ENCODE peak calls at places on chromosomes 3 and 15, in four cellular contexts. L is HCT116, Z is HepG2, B is K562. A is an unnamed sample.

GRCh38 chr15:81442454-81442853 is 68.4 kb upstream of the TMC3 start:
- DNase-seq in Z (no peak), B (no peak), L (no peak), A (no peak)

GRCh38 chr15:28116521-28117488 is 17.7 kb upstream of the OCA2 start:
- DNase-seq in Z (no peak), L (no peak), B (no peak), A (no peak)

GRCh38 chr15:78264304-78265136 is at the start of gene DNAJA4:
- DNase-seq in Z (no peak), L (no peak), B (no peak), A (no peak)

GRCh38 chr3:155504682-155505081 is 211.2 kb upstream of the STRIT1 start:
- DNase-seq in Z (no peak), L (no peak), B (no peak), A (no peak)

GRCh38 chr15:70047386-70048195 is 50.1 kb downstream of the TLE3 start:
- DNase-seq in L (no peak), B (peak), Z (no peak), A (no peak)

GRCh38 chr3:186935133-186935532 is 4.8 kb downstream of the ST6GAL1 start:
- DNase-seq in Z (no peak), L (no peak), B (no peak), A (no peak)

GRCh38 chr15:29208352-29208751 is 61.3 kb downstream of the NSMCE3 start:
- DNase-seq in B (no peak), L (no peak), Z (no peak), A (no peak)

GRCh38 chr3:190926619-190927018 is 64.1 kb upstream of the GMNC start:
- DNase-seq in L (no peak), Z (no peak), B (no peak), A (no peak)

DNA sequence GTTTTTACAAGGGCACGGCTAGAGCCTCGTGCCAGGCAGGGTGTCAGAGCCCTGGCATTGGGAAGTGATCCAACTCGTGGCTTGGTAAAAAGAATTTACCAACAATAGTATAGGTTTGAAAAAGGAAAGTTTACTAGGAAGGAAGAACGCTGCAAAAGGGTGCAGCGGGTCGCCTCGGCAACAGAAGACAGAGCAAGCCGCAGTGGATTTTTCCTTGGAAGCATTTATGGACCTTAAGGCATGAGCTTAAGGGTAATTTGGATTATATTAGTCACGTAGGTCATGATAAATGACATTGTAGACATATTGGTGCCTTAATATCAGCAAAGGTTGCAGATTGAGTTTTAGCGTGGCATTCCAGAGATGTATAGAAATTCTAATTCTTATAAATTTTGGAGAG is 163.4 kb upstream of the PPP2R3A start:
- DNase-seq in L (no peak), B (no peak), Z (no peak), A (no peak)
- TF ChIP-seq REST in L (no peak), B (no peak), Z (no peak), A (no peak)

GRCh38 chr3:188707396-188708288 is 464.1 kb upstream of the TPRG1 start:
- DNase-seq in B (no peak), Z (peak), L (no peak), A (no peak)
- TF ChIP-seq TCF7L2 in B (no peak), Z (no peak), L (no peak), A (no peak)

GRCh38 chr3:156826144-156826895 is at the start of gene LEKR1:
- DNase-seq in B (peak), L (peak), Z (peak), A (no peak)
- H3K4me3 ChIP-seq in B (peak), L (peak), Z (peak), A (no peak)

GRCh38 chr3:119498188-119498987 is at the start of gene TIMMDC1:
- DNase-seq in Z (peak), B (peak), L (peak), A (peak)
- TF ChIP-seq REST in Z (no peak), B (no peak), L (no peak), A (no peak)

GRCh38 chr3:177479630-177480029 is 282.3 kb upstream of the TBL1XR1 start:
- DNase-seq in Z (no peak), B (no peak), L (no peak), A (no peak)

GRCh38 chr3:177476921-177477435 is 279.7 kb upstream of the TBL1XR1 start:
- DNase-seq in L (no peak), Z (no peak), B (no peak), A (no peak)

GRCh38 chr3:177481329-177481728 is 284.0 kb upstream of the TBL1XR1 start:
- DNase-seq in L (no peak), B (no peak), Z (no peak), A (no peak)

GRCh38 chr3:177475266-177475665 is 278.0 kb upstream of the TBL1XR1 start:
- DNase-seq in Z (peak), L (no peak), B (no peak), A (no peak)

GRCh38 chr3:177478170-177478859 is 281.0 kb upstream of the TBL1XR1 start:
- DNase-seq in B (no peak), Z (peak), L (peak), A (peak)
- TF ChIP-seq TCF7L2 in B (no peak), Z (no peak), L (no peak), A (peak)

GRCh38 chr15:96330064-96330449 is 443 bp upstream of the NR2F2 start:
- DNase-seq in L (peak), Z (no peak), B (no peak), A (no peak)

GRCh38 chr15:96328101-96328958 is 2.2 kb upstream of the NR2F2 start:
- DNase-seq in L (no peak), B (no peak), Z (no peak), A (no peak)

GRCh38 chr15:96330450-96331140 is at the start of gene NR2F2:
- DNase-seq in B (peak), L (peak), Z (peak), A (no peak)

GRCh38 chr15:96331141-96331941 is 841 bp downstream of the NR2F2 start:
- DNase-seq in B (peak), L (no peak), Z (no peak), A (no peak)

DNA sequence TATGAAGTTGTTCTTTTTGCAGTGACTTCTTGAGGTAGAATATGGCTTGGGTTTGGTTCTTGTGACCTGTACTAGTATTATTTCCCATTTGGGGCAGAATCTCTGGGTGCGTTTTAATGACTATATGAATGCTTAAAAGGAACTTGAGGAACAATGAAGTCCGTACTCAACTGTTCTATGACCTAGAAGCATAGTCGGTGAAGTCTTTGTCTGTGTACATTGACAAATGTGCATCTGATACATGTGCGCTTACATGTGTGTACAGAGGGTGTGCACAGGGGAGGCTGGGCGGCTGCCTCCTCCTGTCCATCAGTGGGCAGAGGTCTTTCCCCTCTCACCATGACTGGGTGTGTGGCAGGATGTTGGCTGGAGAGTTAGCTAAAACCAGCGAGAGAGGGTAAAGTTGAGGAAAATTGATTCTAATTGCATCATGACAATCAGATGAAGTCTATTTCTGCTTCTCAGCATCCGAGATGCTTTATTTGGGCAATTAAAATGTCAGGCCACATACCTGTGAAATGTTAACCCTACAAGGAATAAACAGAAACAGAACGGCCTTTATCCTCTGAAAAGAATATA is 1.0 kb upstream of the NR2F2 start:
- DNase-seq in B (no peak), Z (no peak), L (no peak), A (no peak)
- H3K4me3 ChIP-seq in B (peak), Z (peak), L (peak), A (peak)

GRCh38 chr3:9396301-9396631 is 1.1 kb upstream of the SETD5 start:
- DNase-seq in L (peak), Z (no peak), B (peak), A (peak)

GRCh38 chr3:9397911-9398714 is 698 bp downstream of the SETD5 start:
- DNase-seq in B (no peak), Z (peak), L (no peak), A (no peak)

GRCh38 chr3:9395570-9396300 is 1.7 kb upstream of the SETD5 start:
- DNase-seq in B (no peak), L (no peak), Z (no peak), A (no peak)

GRCh38 chr3:9397331-9397910 is at the start of gene SETD5:
- DNase-seq in B (peak), Z (peak), L (peak), A (no peak)

GRCh38 chr3:9396632-9397330 is 634 bp upstream of the SETD5 start:
- DNase-seq in L (peak), Z (peak), B (peak), A (peak)
- TF ChIP-seq REST in L (no peak), Z (no peak), B (peak), A (no peak)

DNA sequence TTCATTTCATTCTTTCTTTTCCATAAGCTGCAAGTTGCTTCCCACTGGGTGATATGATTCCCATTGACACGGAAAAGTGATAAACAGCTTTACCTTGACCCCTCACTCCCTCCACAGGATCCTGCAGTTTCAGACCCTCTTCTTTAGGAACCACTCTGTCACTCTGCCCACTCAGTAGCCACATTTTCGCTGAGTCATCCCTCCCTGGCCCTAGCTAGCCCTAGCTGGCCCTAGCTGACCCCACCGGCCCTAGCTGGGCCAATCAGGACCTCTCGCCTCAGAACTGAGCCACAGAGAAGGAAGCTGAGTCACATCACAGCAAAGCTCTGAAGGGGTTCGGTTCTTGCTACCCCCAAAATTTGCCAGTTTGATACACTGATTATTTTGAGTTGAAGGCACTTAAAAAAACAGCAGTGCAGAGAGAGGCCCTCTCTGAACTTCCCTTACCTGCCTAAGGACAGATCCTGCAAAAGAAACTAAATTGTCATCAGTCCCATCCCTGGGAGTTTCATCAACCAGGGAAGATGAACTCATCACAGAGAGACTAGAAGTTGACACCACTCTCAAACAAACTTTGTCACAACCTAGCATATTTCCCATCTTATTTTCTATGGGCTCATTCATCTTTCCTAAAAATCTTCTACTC is 233.5 kb upstream of the PROK2 start:
- DNase-seq in B (peak), L (no peak), Z (no peak), A (no peak)
- TF ChIP-seq TCF7L2 in B (no peak), L (no peak), Z (no peak), A (no peak)

GRCh38 chr15:75905231-75905630 is 1.6 kb downstream of the FBXO22 start:
- DNase-seq in Z (no peak), L (no peak), B (no peak), A (no peak)
- H3K4me3 ChIP-seq in Z (peak), L (peak), B (peak), A (peak)

DNA sequence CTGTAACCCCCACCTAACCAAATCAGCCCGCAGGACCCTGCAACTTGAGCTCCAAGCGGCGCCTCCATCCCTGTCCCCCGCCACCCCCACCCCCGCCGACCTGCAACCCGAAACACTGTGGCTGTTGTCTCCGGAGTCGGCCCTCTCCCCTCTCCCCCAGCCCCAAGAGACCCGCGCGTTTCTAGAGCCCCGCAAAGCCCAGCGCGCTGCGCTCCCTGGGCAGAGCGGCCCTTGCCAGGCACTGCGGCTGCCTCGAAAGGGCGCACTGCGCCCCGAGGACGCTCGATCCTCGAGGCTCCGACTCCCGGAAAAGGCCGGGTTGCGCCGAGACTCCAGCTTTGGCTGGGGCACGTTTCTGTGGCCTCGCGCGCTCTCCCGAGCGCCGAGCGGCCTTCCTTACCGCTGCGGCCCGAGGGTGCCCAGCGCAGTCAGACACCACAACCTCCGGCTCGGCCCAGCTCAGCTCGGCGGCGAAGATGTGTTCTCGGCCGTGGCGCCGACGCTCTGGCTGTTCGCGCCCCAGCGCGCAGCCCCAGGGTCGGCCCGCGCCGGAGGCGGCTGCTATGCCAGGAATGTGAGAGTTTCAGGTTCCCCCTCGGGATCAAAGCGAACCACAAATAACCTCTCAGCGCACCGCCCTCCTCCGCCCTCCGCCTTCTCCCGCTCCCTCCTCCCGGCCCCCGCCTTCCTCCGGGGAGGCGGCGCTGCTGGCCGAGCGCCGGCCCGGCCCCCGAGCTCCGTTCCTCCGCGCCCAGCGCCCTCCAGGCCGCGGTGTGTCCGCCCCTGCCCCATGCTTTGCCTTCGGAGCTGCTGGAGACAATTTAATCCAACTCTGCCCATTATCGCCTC is at the start of gene AMOTL2:
- DNase-seq in L (peak), B (peak), Z (peak), A (peak)
- TF ChIP-seq REST in L (no peak), B (no peak), Z (no peak), A (peak)